ENCODE peak calls at places on chromosomes 3 and 15, in eight cellular contexts. One of them, this sample, is unnamed.

GRCh38 chr15:58526647-58527192 is 94.9 kb downstream of the LIPC start:
- DNase-seq in Peyer's patch: peak
- DNase-seq in uterus: no peak
- DNase-seq in thyroid gland: no peak
- DNase-seq in adrenal gland: no peak
- DNase-seq in heart left ventricle: no peak
- DNase-seq in tibial nerve: no peak
- DNase-seq in upper lobe of left lung: no peak
- DNase-seq in this sample: no peak

GRCh38 chr3:181704421-181705066 is 7.2 kb upstream of the SOX2 start:
- DNase-seq in Peyer's patch: no peak
- DNase-seq in uterus: no peak
- DNase-seq in thyroid gland: no peak
- DNase-seq in adrenal gland: no peak
- DNase-seq in heart left ventricle: no peak
- DNase-seq in tibial nerve: no peak
- DNase-seq in upper lobe of left lung: no peak
- DNase-seq in this sample: no peak

GRCh38 chr3:63351159-63352007 is 73.3 kb downstream of the SYNPR start:
- DNase-seq in Peyer's patch: no peak
- DNase-seq in uterus: no peak
- DNase-seq in thyroid gland: no peak
- DNase-seq in adrenal gland: no peak
- DNase-seq in heart left ventricle: no peak
- DNase-seq in tibial nerve: peak
- DNase-seq in upper lobe of left lung: no peak
- DNase-seq in this sample: peak

GRCh38 chr15:80182611-80183210 is 29.9 kb downstream of the FAH start:
- DNase-seq in Peyer's patch: no peak
- DNase-seq in uterus: no peak
- DNase-seq in thyroid gland: peak
- DNase-seq in adrenal gland: peak
- DNase-seq in heart left ventricle: no peak
- DNase-seq in tibial nerve: no peak
- DNase-seq in upper lobe of left lung: no peak
- DNase-seq in this sample: no peak

GRCh38 chr15:71547066-71547465 is 263.3 kb upstream of the NR2E3 start:
- DNase-seq in Peyer's patch: no peak
- DNase-seq in uterus: peak
- DNase-seq in thyroid gland: no peak
- DNase-seq in adrenal gland: peak
- DNase-seq in heart left ventricle: peak
- DNase-seq in tibial nerve: peak
- DNase-seq in upper lobe of left lung: peak
- DNase-seq in this sample: no peak

GRCh38 chr15:66729339-66729951 is 27.4 kb downstream of the SMAD6 start:
- DNase-seq in Peyer's patch: no peak
- DNase-seq in uterus: peak
- DNase-seq in thyroid gland: peak
- DNase-seq in adrenal gland: no peak
- DNase-seq in heart left ventricle: no peak
- DNase-seq in tibial nerve: no peak
- DNase-seq in upper lobe of left lung: peak
- DNase-seq in this sample: no peak

GRCh38 chr15:42832577-42832976 is 88.0 kb downstream of the TTBK2 start:
- DNase-seq in Peyer's patch: no peak
- DNase-seq in uterus: no peak
- DNase-seq in thyroid gland: no peak
- DNase-seq in adrenal gland: no peak
- DNase-seq in heart left ventricle: no peak
- DNase-seq in tibial nerve: no peak
- DNase-seq in upper lobe of left lung: no peak
- DNase-seq in this sample: peak

GRCh38 chr3:11634081-11634635 is 9.6 kb downstream of the VGLL4 start:
- DNase-seq in Peyer's patch: no peak
- DNase-seq in uterus: peak
- DNase-seq in thyroid gland: no peak
- DNase-seq in adrenal gland: no peak
- DNase-seq in heart left ventricle: peak
- DNase-seq in tibial nerve: no peak
- DNase-seq in upper lobe of left lung: no peak
- DNase-seq in this sample: no peak

GRCh38 chr3:22969276-22969675 is 233.9 kb upstream of the UBE2E2 start:
- DNase-seq in Peyer's patch: no peak
- DNase-seq in uterus: no peak
- DNase-seq in thyroid gland: no peak
- DNase-seq in adrenal gland: no peak
- DNase-seq in heart left ventricle: no peak
- DNase-seq in tibial nerve: no peak
- DNase-seq in upper lobe of left lung: no peak
- DNase-seq in this sample: no peak

GRCh38 chr3:52820741-52821140 is 9.7 kb downstream of the ITIH4 start:
- DNase-seq in Peyer's patch: no peak
- DNase-seq in uterus: no peak
- DNase-seq in thyroid gland: no peak
- DNase-seq in adrenal gland: no peak
- DNase-seq in heart left ventricle: no peak
- DNase-seq in tibial nerve: no peak
- DNase-seq in upper lobe of left lung: no peak
- DNase-seq in this sample: no peak

DNA sequence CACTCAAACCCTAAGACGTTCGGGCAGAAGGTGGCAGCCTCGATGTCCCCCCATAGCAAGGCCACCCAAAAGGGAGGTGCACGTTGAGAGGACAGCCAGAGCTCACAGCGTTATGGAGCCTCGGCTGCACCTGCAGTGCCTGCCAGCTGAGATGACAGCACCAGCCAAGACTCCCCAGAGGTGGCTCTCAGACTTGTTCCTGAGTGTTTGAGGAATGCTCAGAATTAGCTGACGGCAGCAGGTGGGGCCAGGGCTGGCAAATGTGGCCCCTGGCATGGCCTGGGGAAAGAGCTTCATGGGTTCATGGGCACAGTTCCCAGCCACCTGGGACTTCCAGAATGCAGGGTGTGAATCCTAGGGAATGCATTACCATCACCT is 177.8 kb downstream of the KLF13 start:
- DNase-seq in Peyer's patch: peak
- DNase-seq in uterus: no peak
- DNase-seq in thyroid gland: peak
- DNase-seq in adrenal gland: no peak
- DNase-seq in heart left ventricle: no peak
- DNase-seq in tibial nerve: no peak
- DNase-seq in upper lobe of left lung: no peak
- DNase-seq in this sample: no peak
- TF ChIP-seq POLR2A in Peyer's patch: no peak
- TF ChIP-seq POLR2A in uterus: no peak
- TF ChIP-seq POLR2A in thyroid gland: no peak
- TF ChIP-seq POLR2A in adrenal gland: no peak
- TF ChIP-seq POLR2A in heart left ventricle: no peak
- TF ChIP-seq POLR2A in tibial nerve: no peak
- TF ChIP-seq POLR2A in upper lobe of left lung: no peak
- TF ChIP-seq POLR2A in this sample: no peak

GRCh38 chr3:169966951-169967915 is 626 bp downstream of the SEC62 start:
- DNase-seq in Peyer's patch: peak
- DNase-seq in uterus: no peak
- DNase-seq in thyroid gland: peak
- DNase-seq in adrenal gland: peak
- DNase-seq in heart left ventricle: peak
- DNase-seq in tibial nerve: peak
- DNase-seq in upper lobe of left lung: no peak
- DNase-seq in this sample: peak

GRCh38 chr3:169964176-169964575 is 2.4 kb upstream of the SEC62 start:
- DNase-seq in Peyer's patch: no peak
- DNase-seq in uterus: no peak
- DNase-seq in thyroid gland: no peak
- DNase-seq in adrenal gland: no peak
- DNase-seq in heart left ventricle: no peak
- DNase-seq in tibial nerve: no peak
- DNase-seq in upper lobe of left lung: no peak
- DNase-seq in this sample: no peak

GRCh38 chr3:169965562-169965961 is 1.0 kb upstream of the SEC62 start:
- DNase-seq in Peyer's patch: no peak
- DNase-seq in uterus: no peak
- DNase-seq in thyroid gland: no peak
- DNase-seq in adrenal gland: no peak
- DNase-seq in heart left ventricle: no peak
- DNase-seq in tibial nerve: no peak
- DNase-seq in upper lobe of left lung: no peak
- DNase-seq in this sample: no peak

GRCh38 chr3:169968224-169968623 is 1.6 kb downstream of the SEC62 start:
- DNase-seq in Peyer's patch: no peak
- DNase-seq in uterus: no peak
- DNase-seq in thyroid gland: no peak
- DNase-seq in adrenal gland: no peak
- DNase-seq in heart left ventricle: no peak
- DNase-seq in tibial nerve: no peak
- DNase-seq in upper lobe of left lung: no peak
- DNase-seq in this sample: no peak

DNA sequence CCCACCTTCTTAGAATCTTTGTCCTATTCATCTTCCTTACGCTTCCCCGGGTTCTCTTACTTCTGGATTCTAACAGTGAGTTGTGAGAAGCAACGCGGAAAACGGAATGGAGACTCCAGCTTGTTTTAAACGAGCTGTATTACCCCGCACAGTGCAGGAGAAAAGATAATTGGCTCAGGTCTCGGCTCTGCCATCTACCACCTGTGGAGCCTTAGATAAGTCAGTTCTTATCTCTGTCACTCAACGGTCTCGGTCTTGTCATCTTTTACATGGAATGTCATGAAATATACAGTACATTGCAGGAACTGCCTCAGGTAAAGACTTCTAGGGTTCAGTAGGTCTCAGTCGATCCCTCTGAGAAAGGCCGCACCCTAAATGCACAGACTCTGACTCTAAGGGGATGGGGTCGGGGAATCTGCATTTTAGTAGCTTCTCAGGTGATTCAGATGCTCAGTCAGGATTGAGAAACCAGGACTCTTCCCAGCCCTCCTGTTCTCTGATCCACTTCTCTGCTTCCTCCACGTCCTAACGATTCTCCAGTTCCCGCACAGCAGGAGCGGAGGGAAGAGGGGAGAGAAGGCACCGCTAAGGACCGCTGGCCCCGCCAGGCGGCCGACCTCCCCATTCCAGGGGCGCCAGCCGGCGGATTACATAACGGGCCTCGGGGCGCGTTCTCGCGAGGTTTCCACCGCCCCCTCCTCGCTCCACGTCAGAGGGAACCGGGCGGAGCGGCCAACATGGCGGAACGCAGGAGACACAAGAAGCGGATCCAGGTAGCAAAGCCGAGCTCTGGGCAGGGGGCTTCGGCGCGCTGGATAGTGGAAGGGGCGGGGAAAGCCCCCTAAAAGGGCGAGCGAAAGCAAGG is at the start of gene SEC62:
- DNase-seq in Peyer's patch: peak
- DNase-seq in uterus: peak
- DNase-seq in thyroid gland: peak
- DNase-seq in adrenal gland: peak
- DNase-seq in heart left ventricle: peak
- DNase-seq in tibial nerve: peak
- DNase-seq in upper lobe of left lung: peak
- DNase-seq in this sample: peak
- TF ChIP-seq POLR2A in Peyer's patch: peak
- TF ChIP-seq POLR2A in uterus: peak
- TF ChIP-seq POLR2A in thyroid gland: peak
- TF ChIP-seq POLR2A in adrenal gland: peak
- TF ChIP-seq POLR2A in heart left ventricle: no peak
- TF ChIP-seq POLR2A in tibial nerve: peak
- TF ChIP-seq POLR2A in upper lobe of left lung: peak
- TF ChIP-seq POLR2A in this sample: peak

DNA sequence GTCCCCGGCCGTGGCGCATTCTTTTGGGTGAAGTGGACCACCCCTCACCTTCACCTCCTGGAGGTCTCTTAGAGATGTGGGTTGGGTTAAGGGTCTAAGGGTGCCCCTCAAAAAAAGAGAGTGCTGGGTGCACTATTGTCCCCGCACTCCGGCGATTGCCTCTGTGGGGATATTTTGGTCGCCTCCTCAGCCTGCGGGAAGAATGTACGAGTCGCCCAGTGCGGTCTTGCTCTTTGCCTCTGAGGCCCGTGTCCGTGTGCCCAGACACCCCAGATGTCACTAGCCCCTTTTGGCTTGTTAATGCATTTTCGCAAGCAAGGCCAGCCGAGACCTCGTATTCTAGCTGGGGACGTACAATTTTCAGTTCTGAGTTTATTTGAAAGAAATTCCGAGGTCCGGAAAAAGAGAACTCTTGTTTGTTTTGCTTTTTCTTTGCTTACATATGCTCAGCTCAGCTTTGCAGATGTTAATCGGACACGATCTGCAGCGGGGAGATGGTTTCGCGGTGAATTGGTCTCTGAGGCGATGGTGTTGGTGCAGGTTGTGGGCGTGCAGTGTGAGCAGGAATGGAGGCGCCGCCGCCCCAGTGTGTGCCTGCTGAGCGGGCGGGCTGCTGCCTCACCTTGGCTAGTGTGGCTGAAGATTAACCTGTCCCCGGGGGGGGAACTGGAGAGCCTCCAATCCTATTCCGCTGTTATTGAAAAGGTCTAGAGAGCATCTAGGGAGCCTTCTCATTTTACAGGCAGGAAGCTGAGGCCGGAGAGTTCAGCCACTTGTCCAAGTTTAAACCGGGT is 1.4 kb downstream of the ST6GAL1 start:
- DNase-seq in Peyer's patch: peak
- DNase-seq in uterus: peak
- DNase-seq in thyroid gland: peak
- DNase-seq in adrenal gland: no peak
- DNase-seq in heart left ventricle: peak
- DNase-seq in tibial nerve: no peak
- DNase-seq in upper lobe of left lung: peak
- DNase-seq in this sample: no peak
- TF ChIP-seq POLR2A in Peyer's patch: no peak
- TF ChIP-seq POLR2A in uterus: no peak
- TF ChIP-seq POLR2A in thyroid gland: no peak
- TF ChIP-seq POLR2A in adrenal gland: no peak
- TF ChIP-seq POLR2A in heart left ventricle: no peak
- TF ChIP-seq POLR2A in tibial nerve: no peak
- TF ChIP-seq POLR2A in upper lobe of left lung: peak
- TF ChIP-seq POLR2A in this sample: no peak

GRCh38 chr3:133124511-133124910 is 86.3 kb downstream of the TMEM108 start:
- DNase-seq in Peyer's patch: no peak
- DNase-seq in uterus: no peak
- DNase-seq in thyroid gland: peak
- DNase-seq in adrenal gland: peak
- DNase-seq in heart left ventricle: no peak
- DNase-seq in tibial nerve: no peak
- DNase-seq in upper lobe of left lung: no peak
- DNase-seq in this sample: no peak
- TF ChIP-seq POLR2A in Peyer's patch: no peak
- TF ChIP-seq POLR2A in uterus: no peak
- TF ChIP-seq POLR2A in thyroid gland: no peak
- TF ChIP-seq POLR2A in adrenal gland: no peak
- TF ChIP-seq POLR2A in heart left ventricle: no peak
- TF ChIP-seq POLR2A in tibial nerve: no peak
- TF ChIP-seq POLR2A in upper lobe of left lung: no peak
- TF ChIP-seq POLR2A in this sample: no peak